ENCODE peak calls at places on chromosomes 7 and 10, in nine cellular contexts. S is NCI-H510A; W is left colon; L is kidney tubule cell; P is naive thymus-derived CD8-positive, alpha-beta T cell; K is lower lobe of right lung; Y is BJ; N is A549; Z is T-helper 1 cell. V is an unnamed sample.

GRCh38 chr10:3946234-3947229 is 161.5 kb upstream of the KLF6 start:
- DNase-seq in S (no peak), W (no peak), L (no peak), P (no peak), K (no peak), Y (no peak), N (no peak), Z (no peak), V (no peak)

GRCh38 chr7:69684955-69685631 is 86.8 kb downstream of the AUTS2 start:
- DNase-seq in S (no peak), W (no peak), L (no peak), P (no peak), K (no peak), Y (no peak), N (no peak), Z (no peak), V (no peak)

GRCh38 chr7:100429637-100430449 is at the start of gene MEPCE:
- DNase-seq in S (peak), W (peak), L (peak), P (peak), K (peak), Y (peak), N (peak), Z (peak), V (peak)

GRCh38 chr10:615583-616152 is 73.8 kb downstream of the DIP2C start:
- DNase-seq in S (no peak), W (no peak), L (peak), P (no peak), K (no peak), Y (no peak), N (no peak), Z (no peak), V (no peak)

GRCh38 chr10:49539320-49539885 is 482 bp upstream of the ERCC6 start:
- DNase-seq in S (peak), W (peak), L (peak), P (no peak), K (peak), Y (no peak), N (peak), Z (peak), V (peak)

GRCh38 chr10:25382029-25382810 is 207.4 kb downstream of the GPR158 start:
- DNase-seq in S (no peak), W (no peak), L (no peak), P (no peak), K (no peak), Y (no peak), N (no peak), Z (no peak), V (no peak)

GRCh38 chr10:31187607-31188210 is 131.3 kb upstream of the ZEB1 start:
- DNase-seq in S (no peak), W (no peak), L (no peak), P (no peak), K (no peak), Y (no peak), N (no peak), Z (no peak), V (no peak)

GRCh38 chr7:79555571-79555970 is 102.1 kb upstream of the MAGI2 start:
- DNase-seq in S (no peak), W (no peak), L (no peak), P (no peak), K (no peak), Y (no peak), N (no peak), Z (no peak), V (no peak)

GRCh38 chr7:109763611-109764010 is 1193.9 kb downstream of the DNAJB9 start:
- DNase-seq in S (no peak), W (no peak), L (no peak), P (no peak), K (no peak), Y (no peak), N (no peak), Z (no peak), V (no peak)

GRCh38 chr7:27159278-27160146 is 3.0 kb upstream of the HOXA7 start:
- DNase-seq in S (no peak), W (peak), L (peak), P (no peak), K (no peak), Y (no peak), N (no peak), Z (no peak), V (no peak)

GRCh38 chr10:132681858-132682755 is 103.8 kb downstream of the NKX6-2 start:
- DNase-seq in S (no peak), W (no peak), L (no peak), P (no peak), K (peak), Y (no peak), N (no peak), Z (no peak), V (no peak)

GRCh38 chr7:157618823-157619606 is 282.2 kb downstream of the DNAJB6 start:
- DNase-seq in S (no peak), W (no peak), L (no peak), P (no peak), K (no peak), Y (no peak), N (no peak), Z (no peak), V (no peak)

GRCh38 chr7:40870108-40870507 is 735.3 kb downstream of the SUGCT start:
- DNase-seq in S (no peak), W (no peak), L (peak), P (no peak), K (no peak), Y (no peak), N (no peak), Z (no peak), V (no peak)

GRCh38 chr10:50990568-50991495 is 83.5 kb upstream of the PRKG1 start:
- DNase-seq in S (peak), W (peak), L (peak), P (no peak), K (peak), Y (peak), N (peak), Z (no peak), V (no peak)

GRCh38 chr10:17179002-17179401 is 22.5 kb downstream of the TRDMT1 start:
- DNase-seq in S (no peak), W (no peak), L (no peak), P (no peak), K (no peak), Y (no peak), N (no peak), Z (no peak), V (no peak)

GRCh38 chr10:71459513-71459912 is 62.8 kb downstream of the CDH23 start:
- DNase-seq in S (no peak), W (no peak), L (no peak), P (no peak), K (no peak), Y (no peak), N (no peak), Z (no peak), V (no peak)